ENCODE peak calls at places on chromosomes 11 and 22, in eight cellular contexts. O is left colon, N is occipital lobe, X is HT1080, E is T-helper 2 cell, R is left ventricle myocardium inferior, Z is posterior cingulate gyrus, V is anterior cingulate cortex. L is an unnamed sample.

GRCh38 chr11:118017631-118018315 is 31.6 kb downstream of the IL10RA start:
- DNase-seq in O (no peak), N (no peak), X (no peak), E (no peak), R (no peak), Z (no peak), V (no peak), L (no peak)

GRCh38 chr11:86799680-86800075 is 664 bp upstream of the PRSS23 start:
- DNase-seq in O (peak; percentile 33), N (no peak), X (peak; percentile 39), E (no peak), R (no peak), Z (peak; percentile 12), V (no peak), L (no peak)

GRCh38 chr11:57348636-57349323 is 10.6 kb downstream of the P2RX3 start:
- DNase-seq in O (no peak), N (no peak), X (no peak), E (no peak), R (no peak), Z (no peak), V (no peak), L (no peak)

GRCh38 chr22:27122561-27122960 is 465.2 kb downstream of the MIAT start:
- DNase-seq in O (no peak), N (no peak), X (no peak), E (no peak), R (no peak), Z (no peak), V (no peak), L (no peak)

GRCh38 chr11:109037856-109038780 is 373.2 kb downstream of the DDX10 start:
- DNase-seq in O (no peak), N (peak; percentile 40), X (peak; percentile 55), E (no peak), R (no peak), Z (peak; percentile 11), V (peak; percentile 7), L (peak; percentile 18)

GRCh38 chr11:116691779-116692178 is 81.0 kb downstream of the BUD13 start:
- DNase-seq in O (no peak), N (peak; percentile 25), X (peak; percentile 44), E (peak; percentile 48), R (no peak), Z (peak; percentile 66), V (peak; percentile 44), L (no peak)

GRCh38 chr11:96306933-96307747 is 35.9 kb downstream of the MAML2 start:
- DNase-seq in O (peak; percentile 91), N (peak; percentile 15), X (peak; percentile 98), E (no peak), R (peak; percentile 44), Z (peak; percentile 20), V (peak; percentile 39), L (peak; percentile 43)

GRCh38 chr11:9357041-9357440 is 27.4 kb upstream of the IPO7 start:
- DNase-seq in O (no peak), N (no peak), X (no peak), E (no peak), R (no peak), Z (no peak), V (no peak), L (no peak)

GRCh38 chr22:46031066-46031465 is 54.1 kb upstream of the WNT7B start:
- DNase-seq in O (peak; percentile 22), N (no peak), X (no peak), E (no peak), R (peak; percentile 13), Z (no peak), V (no peak), L (no peak)

GRCh38 chr11:5992150-5992549 is 5.4 kb upstream of the OR52L1 start:
- DNase-seq in O (no peak), N (no peak), X (no peak), E (no peak), R (no peak), Z (no peak), V (no peak), L (no peak)

GRCh38 chr11:62921573-62922188 is 518 bp upstream of the CHRM1 start:
- DNase-seq in O (no peak), N (peak; percentile 60), X (peak; percentile 51), E (no peak), R (no peak), Z (no peak), V (no peak), L (peak; percentile 52)

GRCh38 chr22:38753894-38754246 is 1.9 kb downstream of the SUN2 start:
- DNase-seq in O (no peak), N (no peak), X (no peak), E (peak; percentile 42), R (no peak), Z (no peak), V (no peak), L (no peak)

GRCh38 chr22:50503475-50504145 is 3.9 kb downstream of the LMF2 start:
- DNase-seq in O (no peak), N (no peak), X (no peak), E (no peak), R (no peak), Z (no peak), V (no peak), L (no peak)

GRCh38 chr11:73493838-73494598 is 103.9 kb downstream of the FAM168A start:
- DNase-seq in O (no peak), N (peak; percentile 9), X (peak; percentile 87), E (no peak), R (no peak), Z (no peak), V (peak; percentile 32), L (no peak)

GRCh38 chr22:47606426-47606825 is 844.0 kb downstream of the TBC1D22A start:
- DNase-seq in O (peak; percentile 13), N (no peak), X (no peak), E (no peak), R (no peak), Z (no peak), V (no peak), L (no peak)

GRCh38 chr11:87778341-87778740 is 396.9 kb downstream of the RAB38 start:
- DNase-seq in O (no peak), N (peak; percentile 11), X (peak; percentile 89), E (no peak), R (no peak), Z (no peak), V (peak; percentile 2), L (peak; percentile 2)

GRCh38 chr22:50174382-50175190 is 4.1 kb downstream of the PANX2 start:
- DNase-seq in O (no peak), N (no peak), X (no peak), E (no peak), R (no peak), Z (no peak), V (no peak), L (no peak)

GRCh38 chr11:28713850-28714249 is 605.7 kb downstream of the METTL15 start:
- DNase-seq in O (no peak), N (no peak), X (no peak), E (no peak), R (no peak), Z (no peak), V (no peak), L (no peak)

GRCh38 chr11:81644239-81644840 is 1089.3 kb downstream of the FAM181B start:
- DNase-seq in O (no peak), N (peak; percentile 1), X (peak; percentile 58), E (peak; percentile 49), R (no peak), Z (no peak), V (peak; percentile 8), L (peak; percentile 44)

GRCh38 chr11:2536440-2536989 is 91.7 kb downstream of the KCNQ1 start:
- DNase-seq in O (no peak), N (no peak), X (no peak), E (no peak), R (no peak), Z (no peak), V (no peak), L (no peak)